ENCODE peak calls at places on chromosomes 4 and X, in nine cellular contexts. H is heart right ventricle, W is esophagus muscularis mucosa, O is cardiac muscle cell, T is hepatocyte, I is breast epithelium, L is lower lobe of right lung, Y is IMR-90, S is tibial artery. F is an unnamed sample.

GRCh38 chr4:181951265-181951664 is 291.9 kb upstream of the TENM3 start:
- DNase-seq in O (no peak), W (no peak), I (no peak), S (no peak), H (no peak), L (no peak), T (no peak), Y (no peak), F (no peak)

GRCh38 chr4:119152741-119153140 is 17.1 kb downstream of the MYOZ2 start:
- DNase-seq in T (no peak), W (no peak), O (no peak), S (no peak), L (no peak), Y (no peak), H (no peak), I (no peak), F (peak; percentile 10)

GRCh38 chr4:168877779-168878491 is 132.1 kb downstream of the CBR4 start:
- DNase-seq in L (peak; percentile 77), S (peak; percentile 56), H (peak; percentile 64), Y (no peak), O (peak; percentile 63), T (peak; percentile 62), W (no peak), I (no peak), F (peak; percentile 37)

GRCh38 chr4:3708103-3708510 is 58.1 kb upstream of the ADRA2C start:
- DNase-seq in I (no peak), Y (no peak), T (no peak), S (peak; percentile 74), L (peak; percentile 39), O (peak; percentile 46), H (peak; percentile 10), W (no peak), F (peak; percentile 40)

GRCh38 chrX:46961574-46962279 is 49.5 kb downstream of the JADE3 start:
- DNase-seq in I (no peak), S (no peak), L (no peak), Y (no peak), T (no peak), H (no peak), O (no peak), W (no peak), F (no peak)

GRCh38 chrX:130171446-130172126 is at the start of gene RAB33A:
- DNase-seq in T (peak; percentile 21), L (peak; percentile 44), W (no peak), Y (no peak), S (no peak), I (no peak), H (peak; percentile 17), O (peak; percentile 29), F (peak; percentile 37)

GRCh38 chrX:30865020-30865419 is 24.0 kb downstream of the TAB3 start:
- DNase-seq in H (no peak), O (peak; percentile 5), Y (no peak), W (no peak), I (no peak), T (peak; percentile 11), S (no peak), L (no peak), F (peak; percentile 54)

GRCh38 chrX:39764441-39764914 is 333.3 kb downstream of the BCOR start:
- DNase-seq in S (no peak), H (no peak), O (peak; percentile 57), Y (peak; percentile 34), I (no peak), W (no peak), L (no peak), T (no peak), F (no peak)

GRCh38 chr4:7890635-7891393 is 48.8 kb downstream of the AFAP1 start:
- DNase-seq in Y (peak; percentile 92), S (no peak), W (no peak), O (peak; percentile 71), T (no peak), L (no peak), I (no peak), H (no peak), F (peak; percentile 86)

GRCh38 chrX:140034916-140035315 is 69.6 kb upstream of the CXorf66 start:
- DNase-seq in L (no peak), H (no peak), I (no peak), T (no peak), Y (no peak), O (peak; percentile 0), S (no peak), W (no peak), F (peak; percentile 56)

GRCh38 chrX:40199704-40200103 is 101.9 kb upstream of the BCOR start:
- DNase-seq in L (no peak), T (no peak), W (no peak), Y (no peak), S (no peak), O (no peak), H (no peak), I (peak; percentile 52), F (no peak)

GRCh38 chr4:43339435-43339834 is 446.9 kb downstream of the GRXCR1 start:
- DNase-seq in W (no peak), I (no peak), O (peak; percentile 64), L (no peak), Y (peak; percentile 83), H (no peak), S (no peak), T (no peak), F (no peak)

GRCh38 chrX:124557976-124558375 is 211.6 kb downstream of the SH2D1A start:
- DNase-seq in I (no peak), W (no peak), O (no peak), S (no peak), L (no peak), Y (no peak), T (no peak), H (no peak), F (no peak)

GRCh38 chr4:6087669-6088068 is 69.4 kb upstream of the C4orf50 start:
- DNase-seq in S (no peak), H (no peak), L (no peak), O (peak; percentile 16), T (peak; percentile 76), W (no peak), Y (peak; percentile 28), I (no peak), F (peak; percentile 55)

GRCh38 chrX:134526399-134526798 is 66.4 kb downstream of the HPRT1 start:
- DNase-seq in Y (peak; percentile 40), O (no peak), S (no peak), T (no peak), H (no peak), L (no peak), I (no peak), W (no peak), F (no peak)

GRCh38 chr4:138334346-138335016 is 92.3 kb upstream of the SLC7A11 start:
- DNase-seq in S (no peak), I (no peak), T (peak; percentile 64), L (no peak), H (no peak), O (no peak), W (no peak), Y (no peak), F (no peak)

GRCh38 chr4:122224348-122224747 is 72.2 kb downstream of the BLTP1 start:
- DNase-seq in Y (peak; percentile 22), H (no peak), T (no peak), L (no peak), O (peak; percentile 21), W (no peak), S (no peak), I (no peak), F (peak; percentile 69)

GRCh38 chr4:46994007-46994405 is 625 bp upstream of the GABRA4 start:
- DNase-seq in I (no peak), T (no peak), W (no peak), L (no peak), H (peak; percentile 15), S (no peak), O (no peak), Y (peak; percentile 8), F (no peak)

GRCh38 chr4:54337007-54337406 is 107.9 kb downstream of the PDGFRA start:
- DNase-seq in S (no peak), O (no peak), I (no peak), L (no peak), W (no peak), H (no peak), Y (no peak), T (no peak), F (no peak)
- TF ChIP-seq CTCF in S (no peak), O (no peak), I (no peak), L (no peak), W (no peak), H (no peak), Y (no peak), T (no peak), F (no peak)

DNA sequence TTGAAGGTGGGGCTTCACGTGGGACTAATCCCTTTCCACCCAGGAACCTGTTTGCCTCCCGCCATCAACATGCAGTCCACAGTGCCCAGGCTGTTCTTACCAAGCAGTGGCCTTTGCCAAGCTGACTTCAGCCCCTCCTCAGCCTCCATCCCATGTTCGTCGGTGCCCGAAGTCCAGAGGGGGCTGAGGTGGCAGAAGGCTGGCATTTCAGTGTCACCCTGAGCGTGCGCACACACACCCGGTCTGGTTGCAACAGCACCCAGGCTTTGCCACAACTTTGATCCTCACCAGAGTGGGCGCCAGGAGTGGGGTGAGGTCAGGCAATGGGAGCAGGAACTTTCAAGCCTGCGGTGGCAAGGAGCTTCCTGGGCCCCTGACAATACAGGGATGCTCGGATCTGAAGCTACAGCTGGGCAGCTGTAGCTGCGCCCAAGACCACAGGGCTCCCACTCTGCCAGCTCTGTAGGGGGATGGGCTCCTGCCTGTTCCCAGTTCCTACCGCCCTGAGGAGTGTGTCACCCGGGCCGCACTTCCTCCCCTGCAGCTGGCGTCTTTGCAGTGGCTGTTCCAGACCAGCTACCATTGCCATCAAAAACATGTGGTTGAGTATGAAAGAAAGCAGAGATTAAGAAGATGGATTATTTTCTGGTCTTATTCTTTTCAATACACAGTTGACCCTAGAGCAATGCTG is 428.0 kb downstream of the EPHA5 start:
- DNase-seq in S (no peak), T (no peak), H (no peak), I (no peak), L (peak; percentile 27), O (no peak), Y (no peak), W (no peak), F (no peak)
- H3K4me3 ChIP-seq in S (no peak overlapping the region), T (no peak overlapping the region), H (no peak overlapping the region), I (no peak overlapping the region), L (no peak overlapping the region), O (no peak overlapping the region), Y (no peak overlapping the region), W (no peak overlapping the region), F (no peak overlapping the region)

DNA sequence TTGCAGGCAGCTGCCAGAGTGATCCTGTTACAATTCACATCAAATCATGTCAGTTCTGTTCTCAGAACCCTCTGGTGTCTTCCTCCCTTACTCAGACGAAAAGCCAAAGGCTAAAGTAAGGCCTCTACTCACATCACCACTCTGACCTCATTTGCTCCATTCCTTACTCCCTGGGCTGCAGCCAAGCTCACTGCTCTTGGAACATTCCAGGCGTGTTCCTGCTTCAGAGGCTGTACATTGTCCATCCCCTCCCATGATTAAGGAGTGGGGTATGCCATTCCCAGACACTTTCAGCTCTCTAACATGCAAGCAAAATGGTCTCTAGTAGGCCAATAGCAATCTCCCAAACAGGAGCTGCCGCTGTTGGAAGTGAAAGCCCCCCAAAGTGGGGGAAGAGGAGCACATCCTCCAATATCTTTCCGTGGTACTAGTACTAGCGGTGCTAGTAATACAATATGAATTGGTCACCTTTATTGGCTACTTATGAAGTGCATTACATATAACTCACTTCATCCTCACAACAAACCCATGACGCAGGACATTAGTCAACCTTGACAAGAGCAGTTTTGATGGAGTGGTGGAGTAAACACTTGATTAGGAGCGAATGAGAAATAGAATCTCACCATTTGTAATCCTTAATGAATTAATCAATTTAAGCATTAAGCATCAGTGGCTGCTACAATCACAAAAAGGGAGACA is 15.0 kb downstream of the GAB3 start:
- DNase-seq in Y (peak; percentile 93), H (peak; percentile 57), I (no peak), O (peak; percentile 94), T (peak; percentile 38), L (peak; percentile 58), S (peak; percentile 29), W (no peak), F (no peak)
- H3K4me1 ChIP-seq in Y (peaks cover 16% of the 10 kb centered on the region), H (peaks cover 85% of the 10 kb centered on the region), I (no peaks in the 10 kb centered on the region), O (no peaks in the 10 kb centered on the region), T (peaks cover 3% of the 10 kb centered on the region), L (peaks cover 77% of the 10 kb centered on the region), S (peaks cover 78% of the 10 kb centered on the region), W (peaks cover 82% of the 10 kb centered on the region), F (no peaks in the 10 kb centered on the region)

GRCh38 chr4:156294577-156294976 is 340.9 kb upstream of the CTSO start:
- DNase-seq in Y (peak; percentile 87), H (no peak), L (no peak), S (no peak), I (no peak), T (peak; percentile 65), W (no peak), O (peak; percentile 94), F (peak; percentile 93)
- TF ChIP-seq CTCF in Y (peak; percentile 63), H (no peak), L (no peak), S (no peak), I (no peak), T (peak; percentile 42), W (peak; percentile 10), O (peak; percentile 46), F (peak; percentile 74)

F was measured in A673.